ENCODE peak calls at places on chromosomes 6 and 20, in six cellular contexts. T is amniotic stem cell; G is SK-MEL-5; V is CD8-positive, alpha-beta memory T cell; Q is H4; C is prostate gland. D is an unnamed sample.

GRCh38 chr6:121971886-121972285 is 427.6 kb upstream of the HSF2 start:
- DNase-seq in C (no peak), T (no peak), V (no peak), G (no peak), Q (no peak), D (peak)

GRCh38 chr20:63192721-63193120 is 23.2 kb downstream of the YTHDF1 start:
- DNase-seq in Q (no peak), G (no peak), C (no peak), V (no peak), T (no peak), D (no peak)

GRCh38 chr6:105675715-105676397 is 273.0 kb upstream of the PREP start:
- DNase-seq in G (no peak), T (peak), Q (peak), V (no peak), C (no peak), D (peak)

GRCh38 chr20:58219342-58219700 is 9.1 kb downstream of the ANKRD60 start:
- DNase-seq in G (no peak), V (no peak), Q (peak), C (no peak), T (no peak), D (no peak)

GRCh38 chr6:43172127-43173007 is 1.3 kb downstream of the SRF start:
- DNase-seq in V (peak), G (peak), T (no peak), C (peak), Q (peak), D (no peak)

GRCh38 chr20:25750765-25751696 is 54.4 kb upstream of the ZNF337 start:
- DNase-seq in V (peak), C (no peak), G (peak), Q (no peak), T (no peak), D (no peak)

GRCh38 chr20:32970973-32971300 is 33.3 kb downstream of the SUN5 start:
- DNase-seq in G (no peak), C (no peak), Q (no peak), V (no peak), T (no peak), D (no peak)

GRCh38 chr20:51536116-51537069 is 6.1 kb downstream of the NFATC2 start:
- DNase-seq in V (no peak), Q (no peak), T (no peak), G (no peak), C (no peak), D (no peak)

GRCh38 chr20:33843854-33844253 is 32.7 kb downstream of the CHMP4B start:
- DNase-seq in C (peak), V (peak), G (no peak), Q (no peak), T (no peak), D (no peak)

GRCh38 chr6:14320342-14320741 is 202.8 kb downstream of the CD83 start:
- DNase-seq in G (peak), Q (no peak), C (no peak), T (no peak), V (no peak), D (no peak)

D was measured in AG04450.